ENCODE peak calls at places on chromosomes 16 and 17, in four cellular contexts. B is fibroblast of lung, Z is endothelial cell, T is mucosa of descending colon. X is an unnamed sample.

GRCh38 chr16:12426122-12426521 is 377.6 kb downstream of the CPPED1 start:
- DNase-seq in T (no peak), Z (no peak), B (peak), X (no peak)

GRCh38 chr17:9170822-9171221 is 149.5 kb downstream of the NTN1 start:
- DNase-seq in B (no peak), Z (no peak), T (peak), X (no peak)

GRCh38 chr16:88686062-88686438 is 257 bp downstream of the SNAI3 start:
- DNase-seq in B (no peak), Z (peak), T (peak), X (no peak)

GRCh38 chr17:1056761-1057160 is 59.8 kb downstream of the TIMM22 start:
- DNase-seq in T (peak), Z (no peak), B (no peak), X (no peak)

GRCh38 chr17:11551442-11551841 is 46.8 kb upstream of the DNAH9 start:
- DNase-seq in B (no peak), T (no peak), Z (no peak), X (no peak)

GRCh38 chr16:67191410-67191994 is 453 bp upstream of the E2F4 start:
- DNase-seq in T (no peak), Z (no peak), B (no peak), X (no peak)

GRCh38 chr17:40103742-40104095 is 3.3 kb upstream of the NR1D1 start:
- DNase-seq in T (no peak), Z (no peak), B (no peak), X (no peak)

GRCh38 chr17:68346448-68346847 is 55.2 kb downstream of the ARSG start:
- DNase-seq in Z (no peak), B (no peak), T (peak), X (no peak)

GRCh38 chr16:50354629-50355456 is 13.9 kb downstream of the BRD7 start:
- DNase-seq in Z (no peak), B (peak), T (no peak), X (no peak)

GRCh38 chr17:36036240-36036639 is 18.5 kb upstream of the CCL23 start:
- DNase-seq in B (no peak), T (no peak), Z (no peak), X (no peak)

GRCh38 chr17:68329331-68329730 is 38.0 kb downstream of the ARSG start:
- DNase-seq in T (no peak), Z (no peak), B (no peak), X (no peak)

GRCh38 chr16:4694664-4695451 is 1.5 kb downstream of the NUDT16L1 start:
- DNase-seq in T (peak), B (no peak), Z (no peak), X (no peak)

GRCh38 chr17:57899822-57900221 is 50.0 kb upstream of the MRPS23 start:
- DNase-seq in T (peak), B (no peak), Z (no peak), X (no peak)

GRCh38 chr17:40452074-40452787 is 9.0 kb downstream of the IGFBP4 start:
- DNase-seq in T (no peak), Z (no peak), B (peak), X (no peak)

GRCh38 chr17:65051922-65052321 is 4.6 kb downstream of the GNA13 start:
- DNase-seq in Z (no peak), T (no peak), B (no peak), X (no peak)

GRCh38 chr17:35056013-35056412 is 7.5 kb downstream of the RFFL start:
- DNase-seq in Z (no peak), B (no peak), T (no peak), X (no peak)

GRCh38 chr17:75108193-75108592 is 1.6 kb upstream of the ARMC7 start:
- DNase-seq in Z (no peak), T (no peak), B (no peak), X (no peak)

GRCh38 chr16:20868890-20869289 is 31.3 kb downstream of the DCUN1D3 start:
- DNase-seq in B (peak), T (peak), Z (no peak), X (no peak)

GRCh38 chr16:74431516-74431915 is 10.2 kb upstream of the CLEC18B start:
- DNase-seq in B (no peak), T (no peak), Z (no peak), X (no peak)

GRCh38 chr17:4711671-4712111 is 1.3 kb downstream of the ARRB2 start:
- DNase-seq in Z (no peak), T (peak), B (no peak), X (no peak)

GRCh38 chr17:60087882-60088669 is 9.4 kb upstream of the HEATR6 start:
- DNase-seq in B (peak), T (no peak), Z (no peak), X (no peak)

GRCh38 chr17:40350410-40351184 is 13.9 kb downstream of the GJD3 start:
- DNase-seq in T (no peak), Z (no peak), B (no peak), X (no peak)

GRCh38 chr17:29163563-29163962 is 16.6 kb downstream of the MYO18A start:
- DNase-seq in T (no peak), B (no peak), Z (no peak), X (no peak)

GRCh38 chr17:79838541-79839274 is 532 bp downstream of the CBX4 start:
- DNase-seq in B (peak), T (peak), Z (peak), X (no peak)

GRCh38 chr16:56355221-56355620 is 70.1 kb downstream of the AMFR start:
- DNase-seq in B (no peak), Z (no peak), T (no peak), X (peak)

GRCh38 chr17:42337442-42337841 is 49.1 kb downstream of the STAT5A start:
- DNase-seq in B (peak), Z (no peak), T (no peak), X (no peak)

GRCh38 chr17:29732613-29733012 is 109.9 kb upstream of the CORO6 start:
- DNase-seq in T (no peak), B (no peak), Z (no peak), X (no peak)

GRCh38 chr16:70805787-70806186 is 4.8 kb upstream of the VAC14 start:
- DNase-seq in B (peak), T (no peak), Z (no peak), X (no peak)

GRCh38 chr16:17836868-17837602 is 366.3 kb upstream of the XYLT1 start:
- DNase-seq in Z (no peak), B (peak), T (no peak), X (no peak)

GRCh38 chr16:73033271-73033998 is 14.5 kb downstream of the ZFHX3 start:
- DNase-seq in T (no peak), B (no peak), Z (no peak), X (no peak)

GRCh38 chr17:37507108-37507507 is 17.4 kb downstream of the DUSP14 start:
- DNase-seq in T (no peak), B (no peak), Z (no peak), X (no peak)

GRCh38 chr17:661509-661908 is 53.1 kb downstream of the VPS53 start:
- DNase-seq in B (no peak), T (no peak), Z (no peak), X (no peak)

GRCh38 chr16:75148311-75149195 is at the start of gene ZFP1:
- DNase-seq in B (peak), Z (peak), T (peak), X (peak)

GRCh38 chr17:16197276-16197675 is 18.1 kb downstream of the NCOR1 start:
- DNase-seq in B (no peak), Z (no peak), T (no peak), X (no peak)

GRCh38 chr16:88456356-88457292 is 3.5 kb downstream of the ZFPM1 start:
- DNase-seq in Z (no peak), B (no peak), T (no peak), X (no peak)

GRCh38 chr16:4370570-4371480 is 823 bp upstream of the VASN start:
- DNase-seq in B (peak), Z (no peak), T (peak), X (no peak)

GRCh38 chr17:39564201-39564828 is 43.4 kb downstream of the NEUROD2 start:
- DNase-seq in T (no peak), B (no peak), Z (peak), X (no peak)

GRCh38 chr17:71975998-71976649 is 144.7 kb upstream of the SOX9 start:
- DNase-seq in Z (peak), B (peak), T (peak), X (no peak)

GRCh38 chr17:50117202-50118040 is 12.5 kb downstream of the SAMD14 start:
- DNase-seq in B (peak), T (peak), Z (peak), X (no peak)

DNA sequence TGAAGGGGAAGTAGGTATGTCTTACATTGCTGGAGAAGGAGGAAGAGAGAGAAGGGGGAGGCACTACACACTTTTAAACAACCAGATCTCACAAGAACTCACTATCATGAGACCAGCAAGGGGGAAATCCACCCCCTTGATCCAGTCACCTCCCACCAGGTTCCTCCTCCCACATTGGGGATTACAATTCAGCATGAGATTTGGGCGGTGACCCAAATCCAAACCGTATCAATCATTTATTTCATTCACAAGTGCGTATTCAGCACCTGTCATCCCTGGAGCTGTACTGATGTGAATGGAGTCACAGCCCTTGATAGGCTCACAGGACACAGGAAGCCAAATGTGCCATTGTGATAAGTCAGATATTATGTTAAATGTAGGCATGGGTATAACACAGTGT is 228.3 kb upstream of the HSBP1 start:
- DNase-seq in B (no peak), T (no peak), Z (no peak), X (no peak)
- TF ChIP-seq CTCF in B (no peak), T (no peak), Z (no peak), X (no peak)

DNA sequence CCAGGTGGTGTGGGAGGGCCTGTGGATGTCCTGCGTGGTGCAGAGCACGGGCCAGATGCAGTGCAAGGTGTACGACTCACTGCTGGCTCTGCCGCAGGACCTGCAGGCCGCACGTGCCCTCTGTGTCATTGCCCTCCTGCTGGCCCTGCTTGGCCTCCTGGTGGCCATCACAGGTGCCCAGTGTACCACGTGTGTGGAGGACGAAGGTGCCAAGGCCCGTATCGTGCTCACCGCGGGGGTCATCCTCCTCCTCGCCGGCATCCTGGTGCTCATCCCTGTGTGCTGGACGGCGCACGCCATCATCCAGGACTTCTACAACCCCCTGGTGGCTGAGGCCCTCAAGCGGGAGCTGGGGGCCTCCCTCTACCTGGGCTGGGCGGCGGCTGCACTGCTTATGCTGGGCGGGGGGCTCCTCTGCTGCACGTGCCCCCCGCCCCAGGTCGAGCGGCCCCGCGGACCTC is 798 bp downstream of the CLDN9 start:
- DNase-seq in B (no peak), Z (no peak), T (no peak), X (no peak)
- TF ChIP-seq CTCF in B (no peak), Z (no peak), T (no peak), X (no peak)

GRCh38 chr16:80387308-80387921 is 153.4 kb upstream of the DYNLRB2 start:
- DNase-seq in T (no peak), B (no peak), Z (no peak), X (no peak)
- TF ChIP-seq CTCF in T (no peak), B (no peak), Z (no peak), X (peak)

DNA sequence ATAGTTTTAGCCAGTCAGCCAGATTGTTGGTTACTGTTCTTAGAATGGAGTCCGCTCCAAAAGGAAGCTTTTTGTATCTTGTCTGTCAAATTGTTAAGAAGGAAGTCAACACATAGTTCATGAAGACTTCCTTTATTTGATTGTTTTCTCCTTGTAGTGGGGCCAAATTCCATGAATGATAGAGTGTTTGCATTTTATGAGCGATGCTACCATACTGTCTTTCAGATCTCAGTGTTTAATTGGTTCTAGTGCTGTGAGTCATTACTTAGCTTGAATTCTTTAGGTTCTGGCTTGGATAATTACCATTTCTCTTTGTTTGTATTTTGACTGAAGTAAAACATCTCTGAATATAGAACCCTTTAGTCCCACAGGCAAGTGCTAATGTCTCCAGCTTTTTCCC is 98.4 kb upstream of the GOT2 start:
- DNase-seq in T (no peak), Z (no peak), B (no peak), X (no peak)
- TF ChIP-seq CTCF in T (no peak), Z (no peak), B (no peak), X (no peak)

GRCh38 chr17:33038740-33039139 is 47.1 kb downstream of the SPACA3 start:
- DNase-seq in B (peak), Z (peak), T (no peak), X (no peak)
- TF ChIP-seq CTCF in B (peak), Z (peak), T (peak), X (peak)

DNA sequence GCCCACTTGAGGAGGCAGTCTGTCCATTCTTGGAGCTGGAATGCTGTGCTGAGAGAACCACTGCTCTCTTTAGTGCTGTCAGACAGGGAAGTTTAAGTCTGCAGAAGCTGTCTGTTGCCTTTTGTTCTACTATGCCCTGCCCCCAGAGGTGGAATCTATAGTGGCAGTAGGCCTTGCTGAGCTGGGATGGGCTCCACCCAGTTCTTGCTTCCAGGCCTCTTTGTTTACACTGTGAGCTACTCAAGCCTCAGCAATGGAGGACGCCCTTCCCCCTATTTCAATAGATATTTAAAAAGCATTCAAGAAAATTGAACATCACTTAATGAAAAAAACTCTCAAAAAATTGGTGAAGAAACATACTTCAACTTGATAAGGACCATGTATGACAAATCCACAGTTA is 313.5 kb downstream of the PHKB start:
- DNase-seq in T (no peak), Z (peak), B (peak), X (no peak)
- TF ChIP-seq CTCF in T (no peak), Z (no peak), B (no peak), X (peak)

DNA sequence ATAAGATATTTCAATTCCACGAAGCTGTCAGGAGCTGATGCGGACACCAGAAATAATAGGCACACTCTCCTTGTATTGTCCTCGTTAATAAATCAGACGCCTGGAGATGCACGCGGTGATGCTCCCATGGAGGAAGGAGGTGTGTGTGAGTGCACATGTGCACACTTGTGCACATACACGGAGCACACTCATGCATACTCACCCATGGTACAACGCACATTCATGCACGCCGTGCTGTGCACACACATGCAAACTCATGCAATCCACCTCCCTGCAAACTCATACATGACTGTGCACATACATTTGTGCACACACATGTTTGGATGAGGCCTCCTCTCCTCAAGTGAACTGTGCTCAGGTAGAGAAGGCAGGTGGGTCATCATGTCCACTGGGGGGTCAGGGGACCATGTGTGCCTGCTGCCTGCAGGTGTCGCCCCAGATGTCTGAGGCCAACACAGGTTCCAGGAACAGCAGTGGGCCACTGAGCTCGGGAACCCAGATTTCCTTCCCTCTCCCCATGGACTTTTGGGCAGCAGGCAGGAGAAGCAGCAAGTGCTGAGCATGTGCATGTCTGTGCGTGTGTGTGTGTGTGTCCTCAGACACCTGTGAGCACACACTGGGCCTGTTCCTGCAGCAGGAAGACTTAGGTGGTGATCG is 165.3 kb downstream of the SDK2 start:
- DNase-seq in T (no peak), Z (no peak), B (no peak), X (no peak)
- TF ChIP-seq CTCF in T (no peak), Z (peak), B (no peak), X (no peak)

DNA sequence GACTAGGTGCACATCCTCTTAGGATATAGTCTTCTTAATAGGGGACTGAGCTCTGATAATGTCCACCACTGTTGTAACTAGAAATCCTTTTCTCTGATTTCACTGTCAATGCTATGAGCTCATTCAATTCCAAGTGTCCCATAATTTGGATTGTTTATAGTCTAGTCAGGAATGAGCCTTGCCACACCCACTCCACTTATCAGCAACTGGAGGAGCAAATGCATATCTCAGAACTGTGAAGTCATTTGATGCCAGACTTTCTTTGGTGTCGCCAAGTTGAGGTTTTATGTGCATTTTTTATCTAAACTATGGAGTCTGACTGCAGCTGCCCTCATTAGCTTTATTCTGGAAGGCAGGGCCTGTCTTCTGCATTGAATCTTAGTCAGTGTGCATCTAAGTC is 361.3 kb downstream of the PMP22 start:
- DNase-seq in Z (no peak), B (no peak), T (no peak), X (no peak)
- TF ChIP-seq CTCF in Z (no peak), B (no peak), T (no peak), X (no peak)

X was measured in type B pancreatic cell.